ENCODE peak calls at places on chromosome 9, in eight cellular contexts. N is NCI-H2081, G is IMR-90, U is HS-27A, R is EL, V is NCI-H2029, X is body of pancreas, L is CD14-positive monocyte. P is an unnamed sample.

GRCh38 chr9:76571288-76572204 is 112.6 kb downstream of the GCNT1 start:
- DNase-seq in N (no peak), G (no peak), U (no peak), R (peak; percentile 31), V (no peak), X (no peak), L (no peak), P (no peak)

GRCh38 chr9:19379697-19380046 is 364 bp downstream of the RPS6 start:
- DNase-seq in N (no peak), G (peak; percentile 16), U (no peak), R (no peak), V (no peak), X (peak; percentile 35), L (no peak), P (no peak)

GRCh38 chr9:18361621-18362020 is 112.3 kb upstream of the ADAMTSL1 start:
- DNase-seq in N (no peak), G (no peak), U (no peak), R (no peak), V (no peak), X (no peak), L (no peak), P (no peak)

GRCh38 chr9:21576331-21577189 is 94.4 kb upstream of the IFNE start:
- DNase-seq in N (no peak), G (peak; percentile 87), U (no peak), R (peak; percentile 94), V (no peak), X (no peak), L (no peak), P (no peak)

GRCh38 chr9:128940946-128941755 is 6.3 kb downstream of the DOLK start:
- DNase-seq in N (no peak), G (no peak), U (no peak), R (no peak), V (no peak), X (no peak), L (no peak), P (no peak)

GRCh38 chr9:106062252-106062651 is 367.9 kb downstream of the TMEM38B start:
- DNase-seq in N (no peak), G (no peak), U (no peak), R (no peak), V (no peak), X (no peak), L (no peak), P (no peak)

GRCh38 chr9:114157516-114158176 is 2.3 kb downstream of the COL27A1 start:
- DNase-seq in N (no peak), G (peak; percentile 69), U (no peak), R (peak; percentile 41), V (no peak), X (no peak), L (no peak), P (no peak)

GRCh38 chr9:125758986-125759811 is 12.0 kb downstream of the PBX3 start:
- DNase-seq in N (peak; percentile 37), G (no peak), U (no peak), R (peak; percentile 32), V (no peak), X (peak; percentile 44), L (peak; percentile 81), P (no peak)

GRCh38 chr9:84374516-84374915 is 34.0 kb upstream of the SLC28A3 start:
- DNase-seq in N (no peak), G (no peak), U (no peak), R (no peak), V (no peak), X (no peak), L (no peak), P (no peak)

GRCh38 chr9:72721086-72721485 is 199.7 kb downstream of the TMC1 start:
- DNase-seq in N (no peak), G (no peak), U (no peak), R (no peak), V (no peak), X (no peak), L (no peak), P (no peak)

GRCh38 chr9:113568081-113568435 is 104.5 kb downstream of the RGS3 start:
- DNase-seq in N (no peak), G (no peak), U (no peak), R (no peak), V (no peak), X (no peak), L (no peak), P (no peak)

GRCh38 chr9:122364783-122365150 is 6.1 kb upstream of the PTGS1 start:
- DNase-seq in N (no peak), G (peak; percentile 44), U (no peak), R (no peak), V (no peak), X (peak; percentile 18), L (no peak), P (no peak)

GRCh38 chr9:136693490-136694162 is 6.4 kb upstream of the AGPAT2 start:
- DNase-seq in N (no peak), G (peak; percentile 24), U (no peak), R (peak; percentile 51), V (peak; percentile 56), X (peak; percentile 92), L (no peak), P (no peak)